ENCODE peak calls at places on chromosomes 3 and 15, in nine cellular contexts. Q is Calu3, V is fibroblast of mammary gland, G is right atrium auricular region, J is GM13976, X is HFFc6, U is WTC11, R is Panc1, C is DND-41. S is an unnamed sample.

GRCh38 chr3:161371441-161372320 is at the start of gene SPTSSB:
- DNase-seq in Q (peak), V (no peak), G (no peak), J (peak), X (no peak), U (peak), R (no peak), C (no peak), S (peak)

GRCh38 chr3:23836536-23837230 is 30.9 kb downstream of the UBE2E1 start:
- DNase-seq in Q (no peak), V (no peak), G (no peak), J (no peak), X (no peak), U (no peak), R (no peak), C (no peak), S (no peak)

GRCh38 chr3:44337253-44337652 is 1.3 kb upstream of the TCAIM start:
- DNase-seq in Q (no peak), V (peak), G (no peak), J (no peak), X (peak), U (no peak), R (no peak), C (no peak), S (no peak)

GRCh38 chr3:193250492-193250891 is 9.5 kb downstream of the PLAAT1 start:
- DNase-seq in Q (no peak), V (no peak), G (no peak), J (no peak), X (no peak), U (no peak), R (no peak), C (no peak), S (no peak)

GRCh38 chr3:45509768-45510129 is 84.8 kb upstream of the LIMD1 start:
- DNase-seq in Q (no peak), V (no peak), G (no peak), J (no peak), X (no peak), U (peak), R (no peak), C (no peak), S (no peak)

GRCh38 chr3:86814918-86815655 is 175.9 kb downstream of the VGLL3 start:
- DNase-seq in Q (no peak), V (no peak), G (no peak), J (no peak), X (peak), U (no peak), R (no peak), C (no peak), S (peak)

GRCh38 chr15:55775316-55775715 is 32.4 kb upstream of the PRTG start:
- DNase-seq in Q (no peak), V (no peak), G (no peak), J (no peak), X (peak), U (no peak), R (no peak), C (no peak), S (no peak)

GRCh38 chr15:80152896-80153876 is at the start of gene FAH:
- DNase-seq in Q (peak), V (peak), G (no peak), J (no peak), X (peak), U (no peak), R (no peak), C (peak), S (peak)

GRCh38 chr3:186124618-186125017 is 15.7 kb upstream of the ETV5 start:
- DNase-seq in Q (no peak), V (no peak), G (no peak), J (no peak), X (no peak), U (no peak), R (no peak), C (no peak), S (peak)

GRCh38 chr3:8458711-8459110 is 42.9 kb upstream of the LMCD1 start:
- DNase-seq in Q (no peak), V (peak), G (peak), J (no peak), X (peak), U (no peak), R (no peak), C (no peak), S (no peak)

GRCh38 chr15:48643776-48644497 is 1.6 kb downstream of the FBN1 start:
- DNase-seq in Q (no peak), V (peak), G (no peak), J (no peak), X (no peak), U (no peak), R (no peak), C (no peak), S (no peak)

GRCh38 chr3:149023951-149024350 is 32.6 kb downstream of the GYG1 start:
- DNase-seq in Q (no peak), V (peak), G (no peak), J (no peak), X (no peak), U (no peak), R (no peak), C (no peak), S (no peak)

GRCh38 chr3:76367281-76367680 is 581.9 kb upstream of the ZNF717 start:
- DNase-seq in Q (no peak), V (no peak), G (no peak), J (no peak), X (no peak), U (no peak), R (no peak), C (no peak), S (peak)

DNA sequence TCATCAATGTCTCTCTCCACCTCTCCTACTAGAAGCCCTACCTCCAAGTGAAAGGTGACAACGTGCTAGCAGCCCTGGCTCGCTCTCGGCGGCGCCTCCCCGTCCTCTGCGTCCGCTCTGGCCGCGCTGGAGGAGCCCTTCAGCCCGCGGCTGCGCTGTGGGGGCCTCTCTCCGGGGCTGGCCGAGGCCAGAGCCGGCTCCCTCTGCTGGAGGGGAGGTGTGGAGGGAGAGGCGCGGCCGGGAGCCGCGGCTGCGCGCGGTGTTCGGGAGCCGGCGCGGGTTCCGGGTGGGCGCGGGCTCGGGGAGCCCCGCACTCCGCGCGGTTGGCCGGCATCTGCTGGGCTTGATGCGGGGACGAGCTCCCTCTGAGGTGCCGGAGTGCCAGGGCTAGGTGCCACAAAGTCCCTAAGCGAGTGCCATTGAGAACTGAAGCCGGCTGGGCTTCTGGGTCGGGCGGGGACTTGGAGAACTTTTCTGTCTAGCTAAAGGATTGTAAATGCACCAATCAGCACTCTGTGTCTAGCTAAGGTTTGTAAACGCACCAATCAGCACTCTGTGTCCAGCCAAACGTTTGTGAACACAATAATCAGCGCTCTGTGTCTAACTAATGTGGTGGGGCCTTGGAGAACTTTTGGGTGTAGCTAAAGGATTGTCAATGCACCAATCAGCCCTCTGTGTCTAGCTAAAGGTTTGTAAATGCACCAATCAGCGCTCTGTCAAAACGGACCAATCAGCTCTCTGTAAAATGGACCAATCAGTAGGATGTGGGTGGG is 84.8 kb upstream of the ARRDC4 start:
- DNase-seq in Q (peak), V (no peak), G (no peak), J (no peak), X (no peak), U (peak), R (no peak), C (no peak), S (peak)
- TF ChIP-seq CTCF in Q (peak), V (no peak), G (peak), J (no peak), X (no peak), U (no peak), R (no peak), C (no peak), S (no peak)

DNA sequence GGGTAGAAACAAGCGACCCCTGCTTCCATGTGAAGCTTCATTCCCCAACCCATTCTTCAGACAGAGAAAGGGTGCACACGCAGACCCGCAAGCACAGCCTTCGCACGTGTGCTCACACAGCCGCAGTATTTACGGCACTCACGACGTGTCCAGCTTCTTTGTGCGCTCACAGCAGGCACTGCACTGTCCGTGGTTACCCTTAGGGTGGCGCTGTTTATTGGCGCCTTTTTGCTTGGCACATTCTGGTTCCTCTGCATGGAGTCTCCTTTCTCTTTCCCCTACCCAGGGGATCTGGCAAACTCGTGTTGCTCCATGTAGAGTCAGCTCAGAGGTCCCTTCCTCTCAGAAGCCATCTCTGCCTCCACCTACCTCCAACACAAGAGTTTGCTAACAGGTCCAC is 115.1 kb downstream of the SLCO3A1 start:
- DNase-seq in Q (no peak), V (no peak), G (no peak), J (no peak), X (no peak), U (peak), R (no peak), C (no peak), S (no peak)
- TF ChIP-seq CTCF in Q (no peak), V (no peak), G (peak), J (no peak), X (peak), U (peak), R (peak), C (peak), S (no peak)

GRCh38 chr3:27366062-27366591 is 3.1 kb downstream of the NEK10 start:
- DNase-seq in Q (no peak), V (no peak), G (no peak), J (no peak), X (no peak), U (no peak), R (no peak), C (no peak), S (no peak)

DNA sequence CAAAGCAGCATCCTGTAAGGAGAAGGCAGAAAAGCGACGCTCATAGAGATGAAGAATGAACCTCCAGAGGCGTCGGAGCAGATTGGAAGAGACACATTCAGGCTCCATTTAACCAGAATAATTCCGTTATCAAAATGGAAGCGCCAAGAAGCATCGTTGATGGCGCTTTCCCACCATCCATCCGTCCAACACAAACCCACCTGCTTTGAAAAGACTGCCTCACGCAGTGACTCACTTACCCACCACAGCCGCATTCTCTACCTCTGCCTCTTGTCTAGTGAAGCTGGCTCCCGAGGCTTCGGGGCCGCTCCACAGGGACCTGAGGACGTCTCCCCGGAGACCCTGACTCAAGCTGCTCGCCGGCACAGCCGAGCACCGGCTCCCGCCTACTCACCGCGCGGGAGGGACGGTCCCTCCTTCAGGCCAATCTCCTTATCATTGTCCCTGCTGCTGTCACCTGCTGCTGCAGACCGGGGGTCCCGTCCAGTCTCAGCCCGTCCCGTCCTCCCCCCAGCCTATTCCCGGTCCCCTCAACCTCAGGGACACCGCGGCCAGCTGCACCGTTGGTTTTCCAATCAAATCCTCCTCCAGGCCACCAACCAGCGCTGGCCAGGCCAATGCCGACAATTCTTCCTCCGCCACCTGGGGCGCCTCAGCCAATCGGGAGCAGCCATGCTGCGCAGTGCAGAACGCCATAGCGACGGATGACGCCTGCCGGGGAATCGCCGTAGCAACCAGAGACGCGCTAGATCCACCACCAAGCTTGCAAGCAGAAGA is at the start of gene NEK10:
- DNase-seq in Q (peak), V (peak), G (peak), J (peak), X (peak), U (peak), R (no peak), C (peak), S (peak)
- TF ChIP-seq CTCF in Q (no peak), V (no peak), G (no peak), J (no peak), X (peak), U (no peak), R (no peak), C (no peak), S (no peak)

DNA sequence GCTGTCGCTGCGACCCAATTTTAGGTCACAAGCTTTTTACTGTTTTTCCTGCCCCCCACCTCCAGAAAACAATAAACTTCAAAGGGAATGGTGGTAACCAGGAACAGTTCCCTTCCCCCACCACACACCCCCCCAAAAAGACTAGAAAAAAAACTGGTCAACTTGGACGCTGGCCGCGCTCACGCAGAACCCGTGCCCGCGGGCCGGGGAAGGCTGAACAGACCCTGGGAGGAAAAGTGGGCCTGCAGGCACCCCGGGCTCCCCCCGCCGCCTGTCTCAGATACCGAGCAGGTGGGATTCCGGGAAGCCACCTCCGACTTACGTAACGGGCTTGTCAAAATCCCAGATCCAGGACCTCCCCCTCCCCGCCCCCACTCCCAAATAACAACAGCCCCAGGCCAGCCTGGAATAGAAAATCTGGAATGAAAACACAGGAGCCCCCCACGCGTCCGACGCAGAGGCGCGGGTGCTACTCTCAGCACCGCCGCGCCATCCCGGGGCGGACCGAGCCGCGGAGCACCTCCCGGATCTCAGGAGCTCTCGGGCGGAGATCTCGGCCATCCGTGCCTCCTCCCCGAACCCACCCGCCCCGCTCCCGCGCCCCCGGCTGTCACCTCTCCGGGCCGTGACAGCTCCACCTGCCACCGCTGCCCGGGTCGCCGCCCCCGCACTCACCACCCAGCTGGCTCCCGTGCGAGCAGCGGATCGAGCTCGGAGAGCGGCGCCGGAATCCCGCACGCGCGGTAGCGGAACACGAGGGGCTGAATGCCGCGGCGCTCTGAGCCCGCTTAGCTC is 561 bp downstream of the DENND4A start:
- DNase-seq in Q (peak), V (peak), G (peak), J (no peak), X (peak), U (peak), R (no peak), C (peak), S (peak)
- TF ChIP-seq CTCF in Q (no peak), V (no peak), G (no peak), J (no peak), X (no peak), U (no peak), R (no peak), C (no peak), S (no peak)

GRCh38 chr3:102745881-102746280 is 311.1 kb downstream of the ZPLD1 start:
- DNase-seq in Q (no peak), V (no peak), G (no peak), J (no peak), X (no peak), U (no peak), R (no peak), C (no peak), S (peak)
- TF ChIP-seq CTCF in Q (no peak), V (peak), G (peak), J (no peak), X (no peak), U (no peak), R (peak), C (no peak), S (no peak)

GRCh38 chr3:27532426-27532825 is 48.2 kb upstream of the SLC4A7 start:
- DNase-seq in Q (no peak), V (no peak), G (no peak), J (no peak), X (no peak), U (no peak), R (no peak), C (no peak), S (no peak)

GRCh38 chr3:27535809-27536392 is 51.7 kb upstream of the SLC4A7 start:
- DNase-seq in Q (no peak), V (peak), G (no peak), J (no peak), X (peak), U (no peak), R (peak), C (no peak), S (no peak)

GRCh38 chr3:27532931-27533607 is 48.9 kb upstream of the SLC4A7 start:
- DNase-seq in Q (no peak), V (no peak), G (no peak), J (no peak), X (no peak), U (no peak), R (no peak), C (no peak), S (peak)

GRCh38 chr3:27536451-27536850 is 52.3 kb upstream of the SLC4A7 start:
- DNase-seq in Q (no peak), V (no peak), G (no peak), J (no peak), X (no peak), U (no peak), R (no peak), C (no peak), S (no peak)

GRCh38 chr3:27533718-27534578 is 49.8 kb upstream of the SLC4A7 start:
- DNase-seq in Q (peak), V (peak), G (peak), J (peak), X (peak), U (peak), R (peak), C (no peak), S (peak)
- TF ChIP-seq CTCF in Q (no peak), V (peak), G (no peak), J (no peak), X (peak), U (no peak), R (no peak), C (no peak), S (peak)

DNA sequence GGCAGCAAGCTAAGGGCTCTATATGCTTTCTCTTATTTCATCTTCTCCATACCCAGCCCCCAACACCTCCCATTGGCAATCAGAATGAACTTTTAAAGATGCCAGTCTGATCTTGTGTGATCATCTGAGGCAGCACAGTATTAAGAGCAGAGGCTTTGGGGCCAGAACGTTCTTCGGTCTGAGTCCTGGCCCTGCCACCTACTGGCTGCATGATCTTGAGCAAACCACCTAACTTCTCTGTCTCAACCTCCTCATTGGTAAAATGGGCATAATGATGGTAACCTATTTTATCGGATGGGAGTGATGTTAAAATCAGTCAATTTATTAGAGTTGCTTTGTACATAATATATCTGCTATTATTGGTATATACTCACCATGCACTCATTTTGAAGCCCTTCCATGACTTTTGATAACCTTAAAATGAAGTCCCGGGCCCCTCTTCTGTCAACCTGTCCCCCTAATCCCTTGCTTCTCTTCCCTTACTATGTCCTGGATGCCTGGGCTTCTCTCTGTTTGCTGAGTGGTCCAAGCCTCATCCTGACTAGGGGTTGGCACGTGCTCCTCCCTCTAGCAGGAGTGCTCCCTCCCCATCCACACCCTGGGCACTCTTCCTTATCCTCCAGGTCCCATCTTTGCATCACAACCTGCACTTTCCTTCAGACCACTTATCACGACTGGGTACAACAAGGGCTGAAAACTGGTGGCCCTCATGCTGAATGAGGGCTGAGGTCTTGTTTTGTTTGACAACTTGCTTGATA is 6.3 kb downstream of the EFCAB12 start:
- DNase-seq in Q (no peak), V (no peak), G (no peak), J (no peak), X (no peak), U (no peak), R (no peak), C (no peak), S (peak)
- TF ChIP-seq CTCF in Q (peak), V (peak), G (peak), J (no peak), X (peak), U (no peak), R (no peak), C (peak), S (peak)

GRCh38 chr3:15470261-15470660 is 42.9 kb downstream of the EAF1 start:
- DNase-seq in Q (no peak), V (no peak), G (no peak), J (no peak), X (no peak), U (peak), R (no peak), C (no peak), S (no peak)
- TF ChIP-seq CTCF in Q (no peak), V (no peak), G (no peak), J (no peak), X (peak), U (no peak), R (no peak), C (peak), S (no peak)